ENCODE peak calls at places on chromosomes 1 and 21, in six cellular contexts. C is left lung; F is CD8-positive, alpha-beta T cell; M is A549; T is naive thymus-derived CD4-positive, alpha-beta T cell; S is Panc1. A is an unnamed sample.

GRCh38 chr1:159827549-159827948 is 876 bp downstream of the SLAMF8 start:
- DNase-seq in M (no peak), F (no peak), S (no peak), C (no peak), T (no peak), A (no peak)

GRCh38 chr1:13732971-13733667 is 33.1 kb downstream of the PRDM2 start:
- DNase-seq in S (no peak), C (no peak), T (no peak), F (peak; percentile 41), M (no peak), A (no peak)

GRCh38 chr1:151841141-151841540 is 1.5 kb upstream of the C2CD4D start:
- DNase-seq in C (no peak), F (no peak), T (no peak), M (no peak), S (no peak), A (no peak)

GRCh38 chr1:78222962-78223358 is 177.2 kb downstream of the GIPC2 start:
- DNase-seq in T (no peak), S (no peak), F (no peak), M (no peak), C (no peak), A (no peak)

GRCh38 chr1:47412437-47412836 is 3.6 kb upstream of the FOXE3 start:
- DNase-seq in F (no peak), C (no peak), S (no peak), T (no peak), M (no peak), A (no peak)

GRCh38 chr1:107865627-107866026 is 99.4 kb downstream of the VAV3 start:
- DNase-seq in C (no peak), T (no peak), S (no peak), F (no peak), M (no peak), A (no peak)

GRCh38 chr1:190608282-190608681 is 130.6 kb upstream of the BRINP3 start:
- DNase-seq in C (no peak), S (no peak), F (no peak), M (no peak), T (no peak), A (no peak)

GRCh38 chr1:178055093-178055492 is 38.8 kb upstream of the RASAL2 start:
- DNase-seq in S (peak; percentile 46), C (peak; percentile 72), T (no peak), M (peak; percentile 79), F (no peak), A (peak; percentile 78)

GRCh38 chr21:44657635-44658183 is at the start of gene KRTAP12-3:
- DNase-seq in C (no peak), F (peak; percentile 68), S (no peak), M (no peak), T (peak; percentile 39), A (no peak)

GRCh38 chr1:48003741-48004503 is 6.7 kb upstream of the TRABD2B start:
- DNase-seq in C (no peak), S (no peak), F (no peak), T (no peak), M (no peak), A (no peak)

GRCh38 chr1:6276765-6277555 is 16.1 kb upstream of the GPR153 start:
- DNase-seq in M (no peak), C (no peak), S (no peak), F (no peak), T (no peak), A (no peak)

GRCh38 chr1:100038401-100039306 is 68.9 kb downstream of the SLC35A3 start:
- DNase-seq in C (peak; percentile 90), T (peak; percentile 57), F (peak; percentile 72), S (no peak), M (peak; percentile 45), A (peak; percentile 84)

GRCh38 chr1:98147280-98147679 is 226.4 kb upstream of the DPYD start:
- DNase-seq in C (no peak), T (no peak), F (no peak), S (no peak), M (no peak), A (no peak)

GRCh38 chr1:220294754-220295419 is 22.6 kb upstream of the RAB3GAP2 start:
- DNase-seq in C (no peak), F (no peak), T (no peak), S (no peak), M (no peak), A (no peak)

GRCh38 chr21:19321688-19322087 is 918.1 kb upstream of the TMPRSS15 start:
- DNase-seq in S (no peak), F (no peak), T (no peak), C (no peak), M (no peak), A (no peak)

GRCh38 chr1:117436528-117436927 is 69.3 kb downstream of the MAN1A2 start:
- DNase-seq in M (no peak), S (no peak), C (no peak), F (no peak), T (no peak), A (no peak)

GRCh38 chr1:218991089-218991488 is 182.6 kb upstream of the LYPLAL1 start:
- DNase-seq in M (no peak), S (no peak), T (no peak), C (no peak), F (no peak), A (no peak)

GRCh38 chr1:117708323-117709288 is 102.8 kb downstream of the TENT5C start:
- DNase-seq in C (no peak), M (no peak), T (no peak), F (no peak), S (no peak), A (no peak)

GRCh38 chr1:232624892-232625291 is 5.0 kb downstream of the SIPA1L2 start:
- DNase-seq in F (no peak), S (no peak), C (no peak), T (no peak), M (no peak), A (no peak)

DNA sequence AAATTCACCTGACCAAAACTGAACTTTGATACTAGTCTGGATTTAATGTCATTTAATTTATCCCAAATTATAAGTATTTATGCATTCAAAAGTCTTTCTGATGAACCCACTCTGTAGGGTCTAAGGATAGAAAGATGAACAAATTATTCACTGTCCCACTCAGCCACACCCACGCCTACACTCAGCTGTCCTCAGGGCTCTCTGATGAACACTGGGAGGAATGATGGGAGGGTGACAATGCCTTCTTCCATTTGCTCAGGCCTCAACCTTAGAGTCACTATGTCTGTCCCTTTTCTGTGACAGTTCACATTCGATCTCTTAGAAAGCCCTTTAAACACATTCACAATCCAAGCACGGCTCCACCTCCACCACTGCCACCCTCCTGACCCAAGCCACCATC is 41.8 kb downstream of the KCNJ6 start:
- DNase-seq in S (no peak), C (no peak), F (no peak), M (no peak), T (no peak), A (no peak)
- H3K27ac ChIP-seq in S (no peak overlapping the region), C (no peak overlapping the region), F (no peak overlapping the region), M (peak overlapping the region; percentile 13), T (no peak overlapping the region), A (no peak overlapping the region)

GRCh38 chr1:200037501-200037900 is 10.0 kb downstream of the NR5A2 start:
- DNase-seq in M (no peak), S (no peak), F (no peak), T (no peak), C (no peak), A (no peak)

GRCh38 chr1:200038987-200039848 is 11.7 kb downstream of the NR5A2 start:
- DNase-seq in S (no peak), M (peak; percentile 41), T (no peak), C (peak; percentile 86), F (no peak), A (peak; percentile 72)

GRCh38 chr1:200037904-200038644 is 10.6 kb downstream of the NR5A2 start:
- DNase-seq in T (no peak), C (no peak), F (no peak), M (no peak), S (no peak), A (no peak)

GRCh38 chr1:200039849-200040479 is 12.5 kb downstream of the NR5A2 start:
- DNase-seq in F (no peak), T (no peak), S (no peak), M (no peak), C (no peak), A (no peak)

DNA sequence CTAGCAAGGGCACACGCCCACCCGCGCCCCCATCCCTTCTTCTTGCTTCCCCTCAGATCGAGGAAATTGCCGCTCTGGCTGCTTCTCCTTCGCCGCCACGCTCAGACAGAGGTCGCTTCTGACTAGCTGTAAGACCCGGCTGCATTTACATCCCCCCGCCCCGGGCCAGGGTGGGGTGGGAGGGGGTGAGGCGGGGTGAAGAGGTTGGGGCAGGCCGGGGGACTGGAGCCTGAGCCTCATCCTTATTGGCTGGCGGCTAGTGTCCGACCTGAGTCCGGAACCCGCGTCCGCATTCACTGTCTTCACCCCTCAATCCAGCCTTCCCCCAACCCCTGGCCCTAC is 11.1 kb downstream of the NR5A2 start:
- DNase-seq in F (no peak), C (no peak), S (no peak), T (no peak), M (no peak), A (no peak)
- H3K27ac ChIP-seq in F (no peak overlapping the region), C (peak overlapping the region; percentile 63), S (peak overlapping the region; percentile 79), T (no peak overlapping the region), M (peak overlapping the region; percentile 91), A (no peak overlapping the region)

GRCh38 chr1:235932090-235932510 is 65.4 kb upstream of the LYST start:
- DNase-seq in M (no peak), T (no peak), C (no peak), S (no peak), F (no peak), A (peak; percentile 73)

GRCh38 chr1:235933483-235934116 is 66.9 kb upstream of the LYST start:
- DNase-seq in C (no peak), M (peak; percentile 27), S (no peak), F (no peak), T (no peak), A (peak; percentile 70)

GRCh38 chr1:235930543-235930942 is 63.8 kb upstream of the LYST start:
- DNase-seq in M (no peak), T (no peak), F (no peak), C (no peak), S (no peak), A (no peak)

GRCh38 chr1:235931181-235931738 is 64.6 kb upstream of the LYST start:
- DNase-seq in S (no peak), T (no peak), M (no peak), C (no peak), F (no peak), A (no peak)

GRCh38 chr1:235933017-235933416 is 66.3 kb upstream of the LYST start:
- DNase-seq in S (no peak), F (no peak), M (no peak), C (no peak), T (no peak), A (no peak)
- H3K27ac ChIP-seq in S (peak overlapping the region; percentile 5), F (no peak overlapping the region), M (peak overlapping the region; percentile 56), C (peak overlapping the region; percentile 85), T (no peak overlapping the region), A (peak overlapping the region; percentile 2)

GRCh38 chr1:1406101-1406820 is 832 bp downstream of the MRPL20 start:
- DNase-seq in S (no peak), C (peak; percentile 79), F (no peak), T (no peak), M (no peak), A (no peak)

GRCh38 chr1:1406821-1407100 is 332 bp downstream of the MRPL20 start:
- DNase-seq in C (no peak), S (no peak), F (no peak), T (no peak), M (no peak), A (no peak)

GRCh38 chr1:1403543-1404112 is 3.5 kb downstream of the MRPL20 start:
- DNase-seq in S (no peak), F (no peak), M (no peak), C (peak; percentile 18), T (no peak), A (no peak)

GRCh38 chr1:1407957-1408318 is 845 bp upstream of the MRPL20 start:
- DNase-seq in F (no peak), C (peak; percentile 44), S (no peak), T (no peak), M (no peak), A (no peak)

GRCh38 chr1:1407101-1407956 is at the start of gene MRPL20:
- DNase-seq in F (peak; percentile 97), T (peak; percentile 88), M (peak; percentile 87), S (no peak), C (peak; percentile 98), A (peak; percentile 97)
- H3K27ac ChIP-seq in F (peak within 1 kb of the TSS; percentile 87), T (peak within 1 kb of the TSS; percentile 89), M (peak within 1 kb of the TSS; percentile 100), S (peak within 1 kb of the TSS; percentile 96), C (peak within 1 kb of the TSS; percentile 91), A (peak within 1 kb of the TSS; percentile 90)